ENCODE peak calls at places on chromosomes 12 and 14, in eight cellular contexts. A is HT1080; J is right cardiac atrium; E is T-helper 17 cell; K is left ventricle myocardium inferior; N is SW 1271; H is activated T-helper 9 cell treated with anti-CD3 and anti-CD28 coated beads, Interleukin-2, amount 50 U/mL, for 16 hours; C is fibroblast of the aortic adventitia. D is an unnamed sample.

GRCh38 chr12:131459666-131460365 is 251.1 kb upstream of the SFSWAP start:
- DNase-seq in E (no peak), H (no peak), C (no peak), A (no peak), N (no peak), J (no peak), K (no peak), D (no peak)

GRCh38 chr14:55662757-55663156 is 82.8 kb downstream of the KTN1 start:
- DNase-seq in N (no peak), J (no peak), E (no peak), H (no peak), C (no peak), A (no peak), K (no peak), D (no peak)

GRCh38 chr14:81727243-81727642 is 193.6 kb upstream of the SEL1L start:
- DNase-seq in E (no peak), C (no peak), A (peak), N (no peak), J (peak), K (no peak), H (no peak), D (no peak)

GRCh38 chr14:68669644-68670343 is 123.1 kb downstream of the ZFP36L1 start:
- DNase-seq in H (no peak), K (no peak), E (no peak), C (no peak), A (no peak), J (peak), N (no peak), D (no peak)

GRCh38 chr14:73774671-73775070 is 60.5 kb upstream of the PNMA1 start:
- DNase-seq in A (no peak), K (no peak), H (no peak), E (no peak), N (no peak), J (no peak), C (no peak), D (no peak)

GRCh38 chr14:68669101-68669500 is 123.8 kb downstream of the ZFP36L1 start:
- DNase-seq in A (no peak), J (peak), K (no peak), H (no peak), N (no peak), E (no peak), C (no peak), D (no peak)

GRCh38 chr12:5170894-5171293 is 127.2 kb downstream of the KCNA5 start:
- DNase-seq in H (no peak), C (no peak), A (no peak), E (no peak), K (no peak), N (no peak), J (no peak), D (no peak)

GRCh38 chr12:124391340-124392261 is 96.7 kb downstream of the RFLNA start:
- DNase-seq in J (peak), K (peak), H (peak), A (peak), N (peak), E (no peak), C (peak), D (no peak)

GRCh38 chr12:77742631-77743030 is 88.1 kb upstream of the NAV3 start:
- DNase-seq in E (no peak), H (no peak), N (no peak), J (no peak), A (no peak), K (no peak), C (no peak), D (no peak)

GRCh38 chr12:66160704-66161103 is 9.1 kb downstream of the TMBIM4 start:
- DNase-seq in A (no peak), H (no peak), E (no peak), K (no peak), N (no peak), J (peak), C (no peak), D (no peak)

GRCh38 chr12:108323581-108323980 is 15.5 kb downstream of the CMKLR1 start:
- DNase-seq in C (no peak), N (no peak), A (no peak), H (no peak), K (no peak), J (no peak), E (no peak), D (no peak)

GRCh38 chr14:27371209-27371608 is 773.4 kb upstream of the NOVA1 start:
- DNase-seq in A (no peak), K (no peak), E (no peak), N (no peak), J (no peak), H (no peak), C (no peak), D (no peak)

GRCh38 chr12:43763769-43764168 is 5.0 kb downstream of the IRAK4 start:
- DNase-seq in A (no peak), J (no peak), C (no peak), H (no peak), E (no peak), N (no peak), K (no peak), D (no peak)

GRCh38 chr12:68750506-68750905 is 4.5 kb downstream of the SLC35E3 start:
- DNase-seq in E (no peak), H (no peak), K (no peak), J (no peak), C (no peak), N (no peak), A (no peak), D (no peak)